ENCODE peak calls at places on chromosome 11, in eight cellular contexts. One of them, this sample, is unnamed.

GRCh38 chr11:131675489-131675888 is 305.1 kb downstream of the NTM start:
- DNase-seq in COR-L47: no peak
- DNase-seq in activated CD4-positive, alpha-beta memory T cell treated with anti-CD3 and anti-CD28 coated beads, Interleukin-2, amount 10 ng/mL, durations not matched to agents 7 days and 5 days: no peak
- DNase-seq in GM10248: no peak
- DNase-seq in NCI-H1436: no peak
- DNase-seq in G401: no peak
- DNase-seq in HTR-8/SVneo: no peak
- DNase-seq in stimulated activated CD4-positive, alpha-beta T cell treated with anti-CD3 and anti-CD28 coated beads, Interleukin-12 subunit alpha, Interleukin-12 subunit beta, amount 100 ng/mL, for 4 hours: no peak
- DNase-seq in this sample: no peak

GRCh38 chr11:13698147-13698546 is 29.7 kb downstream of the FAR1 start:
- DNase-seq in HTR-8/SVneo: no peak
- DNase-seq in NCI-H1436: no peak
- DNase-seq in activated CD4-positive, alpha-beta memory T cell treated with anti-CD3 and anti-CD28 coated beads, Interleukin-2, amount 10 ng/mL, durations not matched to agents 7 days and 5 days: no peak
- DNase-seq in stimulated activated CD4-positive, alpha-beta T cell treated with anti-CD3 and anti-CD28 coated beads, Interleukin-12 subunit alpha, Interleukin-12 subunit beta, amount 100 ng/mL, for 4 hours: no peak
- DNase-seq in GM10248: no peak
- DNase-seq in COR-L47: no peak
- DNase-seq in G401: no peak
- DNase-seq in this sample: no peak

GRCh38 chr11:93908689-93909088 is 58.3 kb upstream of the VSTM5 start:
- DNase-seq in NCI-H1436: no peak
- DNase-seq in GM10248: no peak
- DNase-seq in stimulated activated CD4-positive, alpha-beta T cell treated with anti-CD3 and anti-CD28 coated beads, Interleukin-12 subunit alpha, Interleukin-12 subunit beta, amount 100 ng/mL, for 4 hours: no peak
- DNase-seq in COR-L47: no peak
- DNase-seq in activated CD4-positive, alpha-beta memory T cell treated with anti-CD3 and anti-CD28 coated beads, Interleukin-2, amount 10 ng/mL, durations not matched to agents 7 days and 5 days: no peak
- DNase-seq in HTR-8/SVneo: peak
- DNase-seq in G401: no peak
- DNase-seq in this sample: no peak

GRCh38 chr11:28269621-28270020 is 161.4 kb downstream of the METTL15 start:
- DNase-seq in NCI-H1436: no peak
- DNase-seq in activated CD4-positive, alpha-beta memory T cell treated with anti-CD3 and anti-CD28 coated beads, Interleukin-2, amount 10 ng/mL, durations not matched to agents 7 days and 5 days: no peak
- DNase-seq in COR-L47: no peak
- DNase-seq in G401: peak
- DNase-seq in stimulated activated CD4-positive, alpha-beta T cell treated with anti-CD3 and anti-CD28 coated beads, Interleukin-12 subunit alpha, Interleukin-12 subunit beta, amount 100 ng/mL, for 4 hours: no peak
- DNase-seq in GM10248: no peak
- DNase-seq in HTR-8/SVneo: no peak
- DNase-seq in this sample: no peak

GRCh38 chr11:33317662-33318061 is 60.5 kb downstream of the HIPK3 start:
- DNase-seq in activated CD4-positive, alpha-beta memory T cell treated with anti-CD3 and anti-CD28 coated beads, Interleukin-2, amount 10 ng/mL, durations not matched to agents 7 days and 5 days: no peak
- DNase-seq in NCI-H1436: no peak
- DNase-seq in COR-L47: no peak
- DNase-seq in GM10248: no peak
- DNase-seq in stimulated activated CD4-positive, alpha-beta T cell treated with anti-CD3 and anti-CD28 coated beads, Interleukin-12 subunit alpha, Interleukin-12 subunit beta, amount 100 ng/mL, for 4 hours: no peak
- DNase-seq in G401: no peak
- DNase-seq in HTR-8/SVneo: no peak
- DNase-seq in this sample: no peak

GRCh38 chr11:119852741-119853140 is 123.7 kb upstream of the NECTIN1 start:
- DNase-seq in G401: no peak
- DNase-seq in COR-L47: no peak
- DNase-seq in HTR-8/SVneo: no peak
- DNase-seq in NCI-H1436: no peak
- DNase-seq in GM10248: no peak
- DNase-seq in activated CD4-positive, alpha-beta memory T cell treated with anti-CD3 and anti-CD28 coated beads, Interleukin-2, amount 10 ng/mL, durations not matched to agents 7 days and 5 days: no peak
- DNase-seq in stimulated activated CD4-positive, alpha-beta T cell treated with anti-CD3 and anti-CD28 coated beads, Interleukin-12 subunit alpha, Interleukin-12 subunit beta, amount 100 ng/mL, for 4 hours: no peak
- DNase-seq in this sample: peak

GRCh38 chr11:1178906-1179305 is 21.2 kb downstream of the MUC5AC start:
- DNase-seq in G401: no peak
- DNase-seq in NCI-H1436: no peak
- DNase-seq in activated CD4-positive, alpha-beta memory T cell treated with anti-CD3 and anti-CD28 coated beads, Interleukin-2, amount 10 ng/mL, durations not matched to agents 7 days and 5 days: no peak
- DNase-seq in stimulated activated CD4-positive, alpha-beta T cell treated with anti-CD3 and anti-CD28 coated beads, Interleukin-12 subunit alpha, Interleukin-12 subunit beta, amount 100 ng/mL, for 4 hours: no peak
- DNase-seq in GM10248: no peak
- DNase-seq in COR-L47: no peak
- DNase-seq in HTR-8/SVneo: no peak
- DNase-seq in this sample: no peak

GRCh38 chr11:763073-763463 is 14.2 kb downstream of the GATD1 start:
- DNase-seq in HTR-8/SVneo: no peak
- DNase-seq in stimulated activated CD4-positive, alpha-beta T cell treated with anti-CD3 and anti-CD28 coated beads, Interleukin-12 subunit alpha, Interleukin-12 subunit beta, amount 100 ng/mL, for 4 hours: no peak
- DNase-seq in G401: no peak
- DNase-seq in GM10248: no peak
- DNase-seq in activated CD4-positive, alpha-beta memory T cell treated with anti-CD3 and anti-CD28 coated beads, Interleukin-2, amount 10 ng/mL, durations not matched to agents 7 days and 5 days: no peak
- DNase-seq in COR-L47: peak
- DNase-seq in NCI-H1436: no peak
- DNase-seq in this sample: peak

GRCh38 chr11:68667511-68668253 is 16.7 kb upstream of the GAL start:
- DNase-seq in COR-L47: no peak
- DNase-seq in GM10248: no peak
- DNase-seq in activated CD4-positive, alpha-beta memory T cell treated with anti-CD3 and anti-CD28 coated beads, Interleukin-2, amount 10 ng/mL, durations not matched to agents 7 days and 5 days: no peak
- DNase-seq in NCI-H1436: no peak
- DNase-seq in HTR-8/SVneo: no peak
- DNase-seq in stimulated activated CD4-positive, alpha-beta T cell treated with anti-CD3 and anti-CD28 coated beads, Interleukin-12 subunit alpha, Interleukin-12 subunit beta, amount 100 ng/mL, for 4 hours: no peak
- DNase-seq in G401: no peak
- DNase-seq in this sample: no peak

GRCh38 chr11:121063728-121064127 is 37.3 kb upstream of the TECTA start:
- DNase-seq in NCI-H1436: no peak
- DNase-seq in stimulated activated CD4-positive, alpha-beta T cell treated with anti-CD3 and anti-CD28 coated beads, Interleukin-12 subunit alpha, Interleukin-12 subunit beta, amount 100 ng/mL, for 4 hours: no peak
- DNase-seq in GM10248: no peak
- DNase-seq in COR-L47: no peak
- DNase-seq in activated CD4-positive, alpha-beta memory T cell treated with anti-CD3 and anti-CD28 coated beads, Interleukin-2, amount 10 ng/mL, durations not matched to agents 7 days and 5 days: no peak
- DNase-seq in G401: no peak
- DNase-seq in HTR-8/SVneo: no peak
- DNase-seq in this sample: peak

This sample was measured in NCI-H69.